ENCODE peak calls at places on chromosomes 4 and X, in nine cellular contexts. W is GM12891, R is astrocyte of the spinal cord, A is lower lobe of right lung, Z is natural killer cell, S is breast epithelium, E is M059J, U is cardiac fibroblast, P is T-helper 17 cell. K is an unnamed sample.

GRCh38 chrX:53262918-53263394 is 18.4 kb downstream of the IQSEC2 start:
- DNase-seq in U (peak; percentile 33), P (no peak), Z (no peak), A (no peak), R (peak; percentile 56), E (peak; percentile 91), S (no peak), W (no peak), K (no peak)

GRCh38 chr4:76729991-76730390 is 168.0 kb downstream of the SOWAHB start:
- DNase-seq in U (no peak), W (no peak), A (no peak), P (no peak), Z (no peak), E (no peak), S (no peak), R (no peak), K (no peak)

GRCh38 chr4:161604516-161605300 is 559.1 kb downstream of the FSTL5 start:
- DNase-seq in E (peak; percentile 2), R (no peak), W (no peak), Z (no peak), A (no peak), S (no peak), U (no peak), P (no peak), K (no peak)

GRCh38 chr4:77052352-77052751 is 23.4 kb downstream of the CCNI start:
- DNase-seq in P (peak; percentile 58), Z (peak; percentile 48), S (no peak), R (no peak), U (peak; percentile 49), E (peak; percentile 46), A (no peak), W (no peak), K (no peak)

GRCh38 chrX:20026278-20026677 is 35.4 kb upstream of the BCLAF3 start:
- DNase-seq in E (peak; percentile 70), A (no peak), W (no peak), R (peak; percentile 41), U (peak; percentile 15), S (no peak), P (no peak), Z (no peak), K (no peak)

GRCh38 chrX:31099536-31100090 is 27.8 kb upstream of the FTHL17 start:
- DNase-seq in A (no peak), R (no peak), U (no peak), P (no peak), Z (no peak), S (no peak), E (no peak), W (no peak), K (no peak)

GRCh38 chrX:46326161-46326560 is 219.1 kb downstream of the ZNF674 start:
- DNase-seq in R (peak; percentile 31), S (no peak), A (no peak), P (no peak), Z (no peak), W (no peak), E (peak; percentile 77), U (peak; percentile 34), K (no peak)

GRCh38 chr4:188620608-188621007 is 481.4 kb downstream of the TRIML1 start:
- DNase-seq in A (no peak), S (no peak), U (no peak), E (no peak), R (no peak), W (no peak), Z (no peak), P (no peak), K (no peak)

GRCh38 chrX:30653415-30654131 is at the start of gene GK:
- DNase-seq in A (peak; percentile 51), Z (no peak), W (no peak), E (peak; percentile 33), U (no peak), S (no peak), R (no peak), P (peak; percentile 8), K (peak; percentile 40)

GRCh38 chr4:137543198-137543597 is 10.9 kb upstream of the PCDH18 start:
- DNase-seq in P (no peak), A (no peak), S (no peak), W (no peak), E (no peak), R (no peak), U (no peak), Z (no peak), K (no peak)

GRCh38 chrX:103404225-103405008 is 28.1 kb downstream of the BEX3 start:
- DNase-seq in P (no peak), R (peak; percentile 86), Z (peak; percentile 20), W (peak; percentile 2), E (peak; percentile 93), S (peak; percentile 50), U (peak; percentile 95), A (peak; percentile 71), K (peak; percentile 50)

GRCh38 chr4:119286377-119287002 is 35.4 kb downstream of the FABP2 start:
- DNase-seq in A (no peak), P (peak; percentile 7), S (no peak), E (peak; percentile 56), Z (no peak), U (peak; percentile 86), R (peak; percentile 88), W (no peak), K (no peak)

GRCh38 chrX:112367065-112367464 is 284.5 kb upstream of the TRPC5 start:
- DNase-seq in Z (no peak), E (no peak), W (no peak), A (no peak), U (no peak), S (no peak), P (no peak), R (no peak), K (no peak)

GRCh38 chrX:139967300-139967699 is 2.0 kb upstream of the CXorf66 start:
- DNase-seq in W (no peak), R (no peak), S (no peak), Z (no peak), A (no peak), E (peak; percentile 15), P (no peak), U (peak; percentile 10), K (no peak)

GRCh38 chr4:28287837-28288236 is 1427.2 kb downstream of the STIM2 start:
- DNase-seq in S (no peak), R (peak; percentile 92), E (peak; percentile 94), W (no peak), U (peak; percentile 92), P (no peak), Z (no peak), A (no peak), K (no peak)

GRCh38 chr4:142778908-142779307 is 67.2 kb downstream of the INPP4B start:
- DNase-seq in S (no peak), Z (no peak), U (peak; percentile 31), E (peak; percentile 2), P (no peak), W (no peak), A (no peak), R (peak; percentile 3), K (no peak)

GRCh38 chr4:145098675-145099037 is 545 bp downstream of the ABCE1 start:
- DNase-seq in U (peak; percentile 58), E (peak; percentile 69), Z (peak; percentile 30), W (peak; percentile 8), A (no peak), P (peak; percentile 4), S (no peak), R (peak; percentile 64), K (no peak)

K was measured in Right ventricle myocardium superior.